ENCODE peak calls at places on chromosomes 2 and 18, in five cellular contexts. W, A, F, K and P are unnamed samples.
A peak's percentile ranks its signal among the peaks of the same experiment; 100 is the strongest.

GRCh38 chr2:207805566-207806226 is 36.0 kb upstream of the FZD5 start:
- DNase-seq in F (peak; percentile 66), K (no peak), W (no peak), A (no peak), P (peak; percentile 24)

GRCh38 chr18:64271264-64271663 is 122.4 kb upstream of the LINC00305 start:
- DNase-seq in K (no peak), A (no peak), F (no peak), W (no peak), P (no peak)

GRCh38 chr2:237474931-237475703 is 11.9 kb upstream of the MLPH start:
- DNase-seq in A (peak; percentile 99), F (peak; percentile 66), K (peak; percentile 77), W (no peak), P (peak; percentile 82)

GRCh38 chr18:69674292-69674877 is 273.3 kb downstream of the CD226 start:
- DNase-seq in A (no peak), W (no peak), K (peak; percentile 0), F (no peak), P (no peak)

GRCh38 chr2:66689456-66690051 is 254.6 kb downstream of the MEIS1 start:
- DNase-seq in W (no peak), F (no peak), K (no peak), A (no peak), P (no peak)

GRCh38 chr18:32469190-32469611 is 1.5 kb downstream of the GAREM1 start:
- DNase-seq in F (peak; percentile 23), W (no peak), A (peak; percentile 66), K (peak; percentile 36), P (peak; percentile 52)

GRCh38 chr18:49112031-49112430 is 161.3 kb upstream of the SMAD7 start:
- DNase-seq in A (no peak), W (no peak), K (no peak), F (no peak), P (peak; percentile 69)

GRCh38 chr2:161146996-161147395 is 13.2 kb upstream of the TANK start:
- DNase-seq in K (no peak), F (no peak), W (no peak), A (no peak), P (no peak)

GRCh38 chr2:73907840-73908452 is 15.1 kb downstream of the ACTG2 start:
- DNase-seq in W (peak; percentile 26), A (no peak), K (peak; percentile 62), F (peak; percentile 46), P (peak; percentile 58)

GRCh38 chr2:5740073-5740472 is 47.9 kb downstream of the SOX11 start:
- DNase-seq in W (no peak), A (no peak), K (no peak), F (no peak), P (no peak)

GRCh38 chr2:9152975-9153402 is 53.6 kb upstream of the ASAP2 start:
- DNase-seq in W (no peak), F (no peak), A (no peak), K (no peak), P (no peak)

GRCh38 chr2:41498791-41499190 is 549.0 kb upstream of the PKDCC start:
- DNase-seq in W (no peak), K (no peak), F (no peak), A (no peak), P (no peak)

GRCh38 chr2:235494716-235495372 is 1.0 kb downstream of the AGAP1 start:
- DNase-seq in W (no peak), K (peak; percentile 48), F (peak; percentile 31), A (peak; percentile 71), P (peak; percentile 53)

GRCh38 chr2:144516981-144517824 is 2.7 kb downstream of the ZEB2 start:
- DNase-seq in K (peak; percentile 98), W (no peak), F (peak; percentile 43), A (peak; percentile 77), P (peak; percentile 66)

GRCh38 chr2:64592994-64593655 is 60.6 kb downstream of the SERTAD2 start:
- DNase-seq in W (no peak), F (no peak), K (peak; percentile 21), A (no peak), P (no peak)
- H3K36me3 ChIP-seq in W (peaks cover 5% of the 10 kb centered on the region), F (peaks cover 10% of the 10 kb centered on the region), K (peaks cover 5% of the 10 kb centered on the region), A (peaks cover 33% of the 10 kb centered on the region), P (no peaks in the 10 kb centered on the region)

GRCh38 chr2:43845181-43845580 is 6.4 kb downstream of the ABCG8 start:
- DNase-seq in A (peak; percentile 5), K (no peak), W (no peak), F (no peak), P (no peak)
- H3K4me1 ChIP-seq in A (no peaks in the 10 kb centered on the region), K (no peaks in the 10 kb centered on the region), W (no peaks in the 10 kb centered on the region), F (no peaks in the 10 kb centered on the region), P (no peaks in the 10 kb centered on the region)

GRCh38 chr18:8707946-8708345 is 2.6 kb downstream of the MTCL1 start:
- DNase-seq in K (peak; percentile 54), F (no peak), A (no peak), W (no peak), P (peak; percentile 17)
- H3K9ac ChIP-seq in K (no peak overlapping the region), F (peak overlapping the region; percentile 78), A (no peak overlapping the region), W (no peak overlapping the region), P (peak overlapping the region; percentile 81)

GRCh38 chr2:218662827-218663226 is 3.3 kb downstream of the BCS1L start:
- DNase-seq in W (no peak), K (no peak), F (no peak), A (no peak), P (no peak)

GRCh38 chr2:218662377-218662776 is 2.9 kb downstream of the BCS1L start:
- DNase-seq in F (no peak), A (no peak), W (no peak), K (no peak), P (no peak)

GRCh38 chr2:218658671-218659257 is 659 bp downstream of the ZNF142 start:
- DNase-seq in F (peak; percentile 76), A (peak; percentile 63), K (peak; percentile 38), W (no peak), P (peak; percentile 90)

GRCh38 chr2:218659988-218660358 is 490 bp downstream of the BCS1L start:
- DNase-seq in A (no peak), F (no peak), K (no peak), W (no peak), P (no peak)

GRCh38 chr2:218659258-218659987 is at the start of the genes BCS1L and ZNF142:
- DNase-seq in K (peak; percentile 76), F (peak; percentile 91), W (peak; percentile 71), A (peak; percentile 96), P (peak; percentile 93)
- H3K36me3 ChIP-seq in K (peaks cover 40% of the 10 kb centered on the region), F (peaks cover 54% of the 10 kb centered on the region), W (peaks cover 25% of the 10 kb centered on the region), A (peaks cover 40% of the 10 kb centered on the region), P (peaks cover 10% of the 10 kb centered on the region)

GRCh38 chr18:26190506-26190905 is 35.7 kb upstream of the TAF4B start:
- DNase-seq in F (no peak), W (peak; percentile 74), A (no peak), K (no peak), P (no peak)

GRCh38 chr18:26181343-26181826 is 44.9 kb upstream of the TAF4B start:
- DNase-seq in K (no peak), A (no peak), F (no peak), W (peak; percentile 51), P (no peak)

GRCh38 chr18:26185267-26185666 is 41.0 kb upstream of the TAF4B start:
- DNase-seq in K (no peak), W (no peak), A (no peak), F (peak; percentile 48), P (peak; percentile 75)
- H3K4me1 ChIP-seq in K (no peaks in the 10 kb centered on the region), W (peaks cover 19% of the 10 kb centered on the region), A (no peaks in the 10 kb centered on the region), F (no peaks in the 10 kb centered on the region), P (no peaks in the 10 kb centered on the region)